ENCODE peak calls at places on chromosomes 1 and 21, in four cellular contexts. One of them, this sample, is unnamed.

GRCh38 chr1:230761443-230762167 is 14.4 kb downstream of the CAPN9 start:
- DNase-seq in SK-N-SH: no peak
- DNase-seq in IMR-90: no peak
- DNase-seq in left ventricle myocardium inferior: no peak
- DNase-seq in this sample: no peak

GRCh38 chr1:201007481-201007880 is 16.0 kb downstream of the KIF21B start:
- DNase-seq in left ventricle myocardium inferior: no peak
- DNase-seq in IMR-90: no peak
- DNase-seq in SK-N-SH: no peak
- DNase-seq in this sample: no peak

GRCh38 chr1:198936371-198937083 is 297.7 kb downstream of the PTPRC start:
- DNase-seq in left ventricle myocardium inferior: no peak
- DNase-seq in IMR-90: peak; percentile 36
- DNase-seq in SK-N-SH: no peak
- DNase-seq in this sample: peak; percentile 2

GRCh38 chr1:37473431-37474050 is 839 bp upstream of the ZC3H12A start:
- DNase-seq in left ventricle myocardium inferior: no peak
- DNase-seq in SK-N-SH: peak; percentile 62
- DNase-seq in IMR-90: no peak
- DNase-seq in this sample: no peak

GRCh38 chr1:66693856-66694255 is 58.4 kb upstream of the DYNLT5 start:
- DNase-seq in IMR-90: no peak
- DNase-seq in SK-N-SH: no peak
- DNase-seq in left ventricle myocardium inferior: no peak
- DNase-seq in this sample: no peak

GRCh38 chr1:159916240-159917051 is 8.9 kb downstream of the TAGLN2 start:
- DNase-seq in IMR-90: peak; percentile 91
- DNase-seq in SK-N-SH: peak; percentile 58
- DNase-seq in left ventricle myocardium inferior: no peak
- DNase-seq in this sample: peak; percentile 82

GRCh38 chr1:161816201-161816600 is 50.1 kb downstream of the ATF6 start:
- DNase-seq in SK-N-SH: peak; percentile 3
- DNase-seq in left ventricle myocardium inferior: no peak
- DNase-seq in IMR-90: peak; percentile 43
- DNase-seq in this sample: peak; percentile 6

GRCh38 chr1:171438441-171438840 is 46.9 kb upstream of the PRRC2C start:
- DNase-seq in SK-N-SH: no peak
- DNase-seq in left ventricle myocardium inferior: peak; percentile 46
- DNase-seq in IMR-90: peak; percentile 98
- DNase-seq in this sample: no peak

GRCh38 chr1:204923626-204924012 is 53.0 kb downstream of the NFASC start:
- DNase-seq in IMR-90: no peak
- DNase-seq in SK-N-SH: no peak
- DNase-seq in left ventricle myocardium inferior: no peak
- DNase-seq in this sample: no peak

GRCh38 chr21:34354836-34355235 is 9.0 kb upstream of the KCNE2 start:
- DNase-seq in left ventricle myocardium inferior: no peak
- DNase-seq in SK-N-SH: no peak
- DNase-seq in IMR-90: no peak
- DNase-seq in this sample: no peak

GRCh38 chr1:85464497-85465098 is 361 bp downstream of the DDAH1 start:
- DNase-seq in SK-N-SH: peak; percentile 81
- DNase-seq in IMR-90: peak; percentile 73
- DNase-seq in left ventricle myocardium inferior: peak; percentile 60
- DNase-seq in this sample: peak; percentile 72

GRCh38 chr1:40187399-40187798 is 26.2 kb downstream of the RLF start:
- DNase-seq in SK-N-SH: no peak
- DNase-seq in left ventricle myocardium inferior: no peak
- DNase-seq in IMR-90: peak; percentile 26
- DNase-seq in this sample: no peak

GRCh38 chr1:21706151-21706835 is 37.1 kb upstream of the RAP1GAP start:
- DNase-seq in IMR-90: peak; percentile 43
- DNase-seq in SK-N-SH: no peak
- DNase-seq in left ventricle myocardium inferior: no peak
- DNase-seq in this sample: peak; percentile 76

GRCh38 chr1:197180252-197180878 is 33.9 kb upstream of the ASPM start:
- DNase-seq in left ventricle myocardium inferior: no peak
- DNase-seq in IMR-90: peak; percentile 92
- DNase-seq in SK-N-SH: peak; percentile 38
- DNase-seq in this sample: peak; percentile 40

GRCh38 chr1:227635596-227635995 is 72.2 kb downstream of the ZNF678 start:
- DNase-seq in IMR-90: no peak
- DNase-seq in SK-N-SH: no peak
- DNase-seq in left ventricle myocardium inferior: no peak
- DNase-seq in this sample: no peak
- H3K9me3 ChIP-seq in IMR-90: peaks cover 75% of the 10 kb centered on the region
- H3K9me3 ChIP-seq in SK-N-SH: no peaks in the 10 kb centered on the region
- H3K9me3 ChIP-seq in left ventricle myocardium inferior: peaks cover 98% of the 10 kb centered on the region
- H3K9me3 ChIP-seq in this sample: peaks cover 7% of the 10 kb centered on the region

DNA sequence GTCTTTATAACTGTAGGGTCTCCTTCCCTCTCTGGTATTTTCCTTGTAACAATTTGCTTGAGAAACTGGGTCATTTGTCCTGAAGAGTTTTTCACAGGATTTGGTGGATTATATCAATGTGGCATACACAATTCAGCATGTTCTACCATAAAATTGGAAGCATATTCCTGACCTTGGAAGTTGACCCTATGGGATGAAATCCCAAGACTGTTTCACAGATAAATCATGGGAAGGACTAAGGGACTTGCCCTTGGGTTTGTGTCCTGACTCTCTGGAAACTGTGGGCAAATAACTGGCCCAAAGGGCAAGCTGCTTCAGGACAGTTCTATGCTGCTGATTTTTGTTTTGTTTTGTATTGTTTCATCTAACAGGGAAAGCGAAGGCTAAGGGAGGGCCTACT is 255.6 kb downstream of the TM2D1 start:
- DNase-seq in left ventricle myocardium inferior: no peak
- DNase-seq in IMR-90: no peak
- DNase-seq in SK-N-SH: no peak
- DNase-seq in this sample: no peak
- H3K9me3 ChIP-seq in left ventricle myocardium inferior: no peaks in the 10 kb centered on the region
- H3K9me3 ChIP-seq in IMR-90: no peaks in the 10 kb centered on the region
- H3K9me3 ChIP-seq in SK-N-SH: no peaks in the 10 kb centered on the region
- H3K9me3 ChIP-seq in this sample: no peaks in the 10 kb centered on the region

DNA sequence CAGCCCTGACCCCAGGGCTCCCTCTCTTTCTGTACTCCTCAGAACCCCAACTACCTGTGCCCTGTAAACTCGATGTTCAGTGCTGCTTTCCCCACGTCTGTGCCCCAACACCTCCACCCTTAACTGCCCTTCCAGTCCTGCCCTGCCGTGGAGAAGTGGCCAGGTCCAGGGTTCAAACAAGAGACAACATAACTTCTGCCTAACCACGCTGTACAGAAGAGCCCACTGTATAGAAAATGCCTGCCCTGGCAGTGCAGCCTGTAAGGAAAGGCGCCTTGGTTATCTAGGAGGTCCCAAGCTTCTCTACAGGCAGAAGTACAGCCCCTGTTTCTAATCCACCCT is 3.4 kb downstream of the DMRTA2 start:
- DNase-seq in left ventricle myocardium inferior: no peak
- DNase-seq in IMR-90: no peak
- DNase-seq in SK-N-SH: peak; percentile 30
- DNase-seq in this sample: no peak
- H3K9me3 ChIP-seq in left ventricle myocardium inferior: no peaks in the 10 kb centered on the region
- H3K9me3 ChIP-seq in IMR-90: peaks cover 3% of the 10 kb centered on the region
- H3K9me3 ChIP-seq in SK-N-SH: no peaks in the 10 kb centered on the region
- H3K9me3 ChIP-seq in this sample: no peaks in the 10 kb centered on the region

DNA sequence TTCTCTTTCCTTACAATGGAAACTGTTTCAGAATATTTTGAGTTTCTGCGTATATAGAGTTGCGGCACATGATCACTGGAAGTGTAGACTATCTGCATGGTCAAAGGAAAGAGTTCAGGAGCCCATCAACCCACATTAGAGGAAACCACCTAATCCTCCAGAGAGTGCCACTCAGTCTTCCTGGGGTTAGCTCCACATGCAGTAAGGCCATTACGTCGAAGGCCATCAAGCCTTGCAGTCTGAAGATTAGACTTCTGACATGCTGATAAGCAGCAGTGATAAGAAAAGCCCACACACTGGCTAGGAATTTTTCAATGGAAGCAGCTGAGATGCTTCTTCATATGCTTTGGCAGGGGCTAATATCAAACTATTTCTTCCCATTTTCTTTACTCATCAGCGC is 7.6 kb downstream of the ZNF669 start:
- DNase-seq in left ventricle myocardium inferior: no peak
- DNase-seq in SK-N-SH: no peak
- DNase-seq in IMR-90: no peak
- DNase-seq in this sample: no peak
- H3K9me3 ChIP-seq in left ventricle myocardium inferior: peaks cover 80% of the 10 kb centered on the region
- H3K9me3 ChIP-seq in SK-N-SH: peaks cover 7% of the 10 kb centered on the region
- H3K9me3 ChIP-seq in IMR-90: peaks cover 30% of the 10 kb centered on the region
- H3K9me3 ChIP-seq in this sample: peaks cover 15% of the 10 kb centered on the region

DNA sequence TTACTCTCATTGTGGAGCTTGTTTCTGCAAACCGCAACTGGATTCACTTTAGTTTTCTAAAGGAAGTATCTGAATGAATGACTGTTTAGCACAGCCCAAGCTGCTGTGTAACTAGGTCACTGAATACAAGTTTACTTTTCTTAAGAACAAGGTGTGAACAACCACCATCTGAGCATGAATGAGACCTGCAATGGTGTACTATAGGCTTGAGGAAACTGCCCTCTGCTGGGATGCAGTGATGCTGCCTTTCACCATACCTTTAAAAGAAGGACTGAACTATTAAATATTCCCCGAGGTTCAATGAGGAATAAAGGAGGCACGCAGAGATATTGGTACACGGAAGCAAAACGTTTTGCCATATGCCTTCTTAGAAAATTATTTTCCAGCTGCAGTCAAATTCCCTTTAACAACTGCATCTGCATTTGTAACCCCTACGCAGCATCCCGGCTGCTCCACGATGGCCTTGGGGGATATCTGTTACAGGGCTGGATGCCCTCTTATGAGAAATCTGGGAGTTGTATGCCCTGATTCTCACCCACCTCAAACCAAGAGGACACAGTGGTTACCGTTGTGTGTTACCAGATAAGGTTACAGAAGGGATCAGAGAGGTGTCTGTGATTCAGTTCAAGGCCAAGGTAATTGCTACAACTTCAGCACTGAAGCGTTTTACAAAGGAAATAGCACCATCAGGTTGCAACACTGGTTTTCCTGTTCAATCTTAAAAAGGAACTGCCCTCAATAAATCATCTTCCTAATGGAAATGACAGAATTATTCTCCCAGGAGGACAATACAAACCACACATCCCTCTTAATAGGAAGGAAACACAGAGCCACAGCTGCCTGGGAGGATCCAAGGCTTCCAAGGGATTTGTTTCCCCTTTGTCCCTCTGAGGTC is 470.5 kb downstream of the LTN1 start:
- DNase-seq in left ventricle myocardium inferior: no peak
- DNase-seq in IMR-90: peak; percentile 79
- DNase-seq in SK-N-SH: peak; percentile 11
- DNase-seq in this sample: peak; percentile 42
- H3K9me3 ChIP-seq in left ventricle myocardium inferior: no peaks in the 10 kb centered on the region
- H3K9me3 ChIP-seq in IMR-90: no peaks in the 10 kb centered on the region
- H3K9me3 ChIP-seq in SK-N-SH: no peaks in the 10 kb centered on the region
- H3K9me3 ChIP-seq in this sample: no peaks in the 10 kb centered on the region

DNA sequence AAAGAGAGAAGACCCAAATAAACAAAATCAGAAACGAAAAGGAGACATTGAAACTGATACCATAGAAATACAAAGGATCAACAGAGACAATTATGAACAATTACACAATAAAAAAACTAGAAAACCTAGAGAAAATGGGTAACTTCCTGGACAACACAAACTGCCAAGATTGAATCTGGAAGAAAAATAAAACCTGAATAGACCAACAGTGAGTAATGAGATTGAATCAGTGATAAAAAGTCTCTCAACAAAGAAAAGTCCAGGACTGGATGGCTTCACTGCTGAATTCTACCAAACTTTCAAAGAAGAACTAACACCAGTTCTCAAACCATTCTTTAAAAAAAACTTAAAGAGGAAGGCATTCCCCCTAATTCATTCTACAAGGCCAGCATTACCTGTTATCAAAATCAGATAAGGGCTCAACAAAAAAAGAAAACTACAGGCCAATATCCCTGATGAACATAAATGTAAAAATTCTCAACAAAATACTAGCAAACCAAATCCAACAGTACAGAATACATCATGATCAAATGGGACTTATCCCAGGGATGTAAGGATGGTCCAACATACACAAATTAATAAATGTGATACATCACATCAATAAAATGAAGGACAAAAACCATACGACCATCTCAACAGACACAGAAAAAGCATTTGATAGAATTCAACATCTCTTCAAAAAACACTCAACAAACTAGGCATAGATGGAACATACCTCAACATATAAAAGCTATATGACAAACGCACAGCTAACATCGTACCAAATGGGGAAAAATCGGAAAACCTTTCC is 119.9 kb downstream of the ACBD6 start:
- DNase-seq in IMR-90: peak; percentile 3
- DNase-seq in SK-N-SH: no peak
- DNase-seq in left ventricle myocardium inferior: no peak
- DNase-seq in this sample: no peak
- H3K9me3 ChIP-seq in IMR-90: peaks cover 22% of the 10 kb centered on the region
- H3K9me3 ChIP-seq in SK-N-SH: peaks cover 21% of the 10 kb centered on the region
- H3K9me3 ChIP-seq in left ventricle myocardium inferior: peaks cover 84% of the 10 kb centered on the region
- H3K9me3 ChIP-seq in this sample: peaks cover 15% of the 10 kb centered on the region

GRCh38 chr1:32770741-32771548 is 46.2 kb downstream of the YARS1 start:
- DNase-seq in SK-N-SH: no peak
- DNase-seq in IMR-90: no peak
- DNase-seq in left ventricle myocardium inferior: no peak
- DNase-seq in this sample: no peak
- H3K9me3 ChIP-seq in SK-N-SH: no peaks in the 10 kb centered on the region
- H3K9me3 ChIP-seq in IMR-90: no peaks in the 10 kb centered on the region
- H3K9me3 ChIP-seq in left ventricle myocardium inferior: no peaks in the 10 kb centered on the region
- H3K9me3 ChIP-seq in this sample: no peaks in the 10 kb centered on the region

DNA sequence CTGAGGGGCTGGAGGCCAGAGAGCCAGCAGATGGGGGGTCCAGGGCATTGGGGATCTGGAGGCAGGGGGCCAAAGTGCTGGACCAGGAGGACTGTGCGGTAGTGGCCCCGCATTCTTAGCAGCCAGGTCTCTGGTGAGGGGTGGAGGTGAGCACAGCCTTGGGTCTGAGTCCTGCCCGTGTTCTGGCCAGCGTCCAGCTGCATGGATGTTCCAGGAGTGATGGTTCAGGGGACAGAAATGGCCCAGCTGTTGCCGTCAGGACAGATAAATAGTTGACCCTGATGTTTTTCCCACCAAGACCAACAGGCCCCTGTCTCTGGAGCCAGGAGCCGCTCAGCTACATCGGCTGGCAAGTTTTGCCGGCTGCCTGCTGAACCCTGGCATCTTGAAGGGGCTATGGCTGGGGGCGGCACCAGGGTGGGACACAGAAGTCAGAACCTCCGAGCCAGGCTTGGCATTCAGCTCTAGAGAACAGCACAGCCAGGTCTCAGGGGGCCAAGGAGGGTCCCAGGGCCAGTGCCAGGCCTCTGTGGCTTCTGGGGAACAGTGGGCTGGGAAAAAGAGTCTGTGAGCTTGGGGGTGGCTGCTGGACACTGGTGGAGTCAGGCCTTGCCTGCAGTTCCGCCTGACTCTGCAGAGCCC is 19.4 kb upstream of the TTC34 start:
- DNase-seq in SK-N-SH: no peak
- DNase-seq in IMR-90: no peak
- DNase-seq in left ventricle myocardium inferior: no peak
- DNase-seq in this sample: no peak
- H3K9me3 ChIP-seq in SK-N-SH: no peaks in the 10 kb centered on the region
- H3K9me3 ChIP-seq in IMR-90: peaks cover 62% of the 10 kb centered on the region
- H3K9me3 ChIP-seq in left ventricle myocardium inferior: no peaks in the 10 kb centered on the region
- H3K9me3 ChIP-seq in this sample: no peaks in the 10 kb centered on the region

This sample was measured in SJCRH30.